ENCODE peak calls at places on chromosomes 7 and 10, in ten cellular contexts. H, T, G, L, C, V, F, K, M and Y are unnamed samples. For H3K27me3 and H3K4me1, the result is how much of the 10 kb centered on the place peaks cover.

GRCh38 chr10:125003146-125003900 is 61.4 kb downstream of the ZRANB1 start:
- DNase-seq in K (no peak), H (no peak), G (peak), M (no peak), V (peak), T (peak), C (no peak), F (peak), L (no peak), Y (no peak)

GRCh38 chr7:23967949-23968599 is 258.1 kb downstream of the STK31 start:
- DNase-seq in G (no peak), V (no peak), H (no peak), L (no peak), K (peak), F (no peak), T (no peak), M (no peak), C (no peak), Y (peak)

GRCh38 chr10:11147723-11148122 is 130.1 kb downstream of the CELF2 start:
- DNase-seq in G (no peak), H (no peak), V (no peak), T (no peak), C (no peak), K (peak), M (no peak), F (no peak), L (no peak), Y (no peak)

GRCh38 chr7:140367528-140367927 is 30.8 kb downstream of the SLC37A3 start:
- DNase-seq in F (no peak), M (no peak), T (no peak), L (no peak), G (no peak), K (no peak), H (no peak), V (no peak), C (no peak), Y (no peak)

GRCh38 chr10:18246967-18247366 is 106.7 kb downstream of the CACNB2 start:
- DNase-seq in F (no peak), L (no peak), M (no peak), H (no peak), G (no peak), C (no peak), K (no peak), V (no peak), T (no peak), Y (no peak)

GRCh38 chr7:55065079-55065478 is 46.3 kb downstream of the EGFR start:
- DNase-seq in M (no peak), K (no peak), F (no peak), V (no peak), T (no peak), H (peak), G (peak), C (peak), L (peak), Y (peak)

GRCh38 chr10:110355181-110355831 is 50.6 kb upstream of the SMNDC1 start:
- DNase-seq in L (no peak), V (no peak), T (no peak), C (no peak), G (no peak), M (no peak), F (no peak), H (no peak), K (no peak), Y (no peak)

GRCh38 chr7:101593556-101593955 is 35.5 kb downstream of the MYL10 start:
- DNase-seq in G (no peak), T (no peak), M (no peak), H (no peak), C (no peak), K (no peak), F (no peak), L (no peak), V (no peak), Y (no peak)

GRCh38 chr7:94421711-94422110 is 27.0 kb downstream of the COL1A2 start:
- DNase-seq in K (no peak), H (no peak), M (no peak), C (no peak), T (no peak), V (no peak), G (no peak), F (no peak), L (no peak), Y (no peak)

GRCh38 chr7:84216477-84216876 is 21.9 kb upstream of the SEMA3A start:
- DNase-seq in G (no peak), L (no peak), H (peak), F (no peak), K (no peak), C (no peak), V (no peak), T (no peak), M (no peak), Y (no peak)

GRCh38 chr10:21095494-21096055 is 198.5 kb upstream of the NEBL start:
- DNase-seq in F (no peak), T (no peak), M (no peak), L (no peak), V (no peak), C (no peak), G (no peak), K (no peak), H (no peak), Y (no peak)

GRCh38 chr7:6385110-6385792 is 62.5 kb downstream of the DAGLB start:
- DNase-seq in F (no peak), K (no peak), V (no peak), C (peak), L (peak), G (no peak), M (no peak), H (peak), T (no peak), Y (peak)

GRCh38 chr10:69570050-69570816 is 3.0 kb downstream of the NEUROG3 start:
- DNase-seq in H (no peak), V (no peak), G (no peak), M (peak), L (no peak), F (no peak), T (no peak), C (no peak), K (peak), Y (no peak)

GRCh38 chr10:69574571-69574978 is 1.4 kb upstream of the NEUROG3 start:
- DNase-seq in T (no peak), K (peak), M (peak), C (no peak), H (no peak), F (no peak), V (no peak), L (no peak), G (no peak), Y (no peak)

GRCh38 chr10:69571618-69572158 is 1.5 kb downstream of the NEUROG3 start:
- DNase-seq in C (no peak), L (no peak), H (no peak), K (peak), G (no peak), T (no peak), V (no peak), M (peak), F (no peak), Y (no peak)

GRCh38 chr10:69573056-69573806 is at the start of gene NEUROG3:
- DNase-seq in M (peak), V (no peak), K (peak), H (no peak), L (no peak), F (no peak), T (no peak), C (no peak), G (no peak), Y (no peak)

DNA sequence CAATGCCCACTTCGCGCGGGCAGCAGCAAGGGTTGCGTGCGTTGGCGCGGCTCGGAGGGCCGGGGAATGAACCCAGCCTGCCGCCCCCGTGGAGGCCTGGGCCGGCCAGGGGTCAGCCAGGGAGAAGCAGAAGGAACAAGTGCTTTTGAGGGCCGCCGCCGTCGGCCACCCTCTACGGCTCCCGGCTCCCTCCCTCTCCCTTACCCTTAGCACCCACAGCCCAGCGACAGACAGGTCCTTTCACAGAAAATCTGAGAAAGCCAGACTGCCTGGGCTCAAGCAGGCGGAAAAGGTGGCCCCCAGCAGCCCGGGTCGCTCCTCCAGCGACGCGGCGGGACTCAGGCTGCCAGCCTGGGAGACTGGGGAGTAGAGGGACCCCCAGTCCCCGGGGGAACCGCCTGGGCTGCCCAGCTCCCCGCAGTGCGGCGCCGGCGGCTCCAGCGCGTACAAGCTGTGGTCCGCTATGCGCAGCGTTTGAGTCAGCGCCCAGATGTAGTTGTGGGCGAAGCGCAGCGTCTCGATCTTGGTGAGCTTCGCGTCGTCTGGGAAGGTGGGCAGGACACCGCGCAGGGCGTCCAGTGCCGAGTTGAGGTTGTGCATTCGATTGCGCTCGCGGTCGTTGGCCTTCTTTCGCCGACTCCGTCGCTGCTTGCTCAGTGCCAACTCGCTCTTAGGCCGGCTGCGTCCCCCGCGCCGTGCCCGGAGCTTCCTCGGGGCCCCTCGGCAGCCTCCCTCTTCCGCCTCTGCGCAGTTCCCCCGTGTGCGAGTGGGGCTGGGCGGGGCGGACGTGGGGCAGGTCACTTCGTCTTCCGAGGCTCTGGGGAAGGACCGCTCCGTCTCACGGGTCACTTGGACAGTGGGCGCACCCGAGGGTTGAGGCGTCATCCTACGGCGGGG is 815 bp downstream of the NEUROG3 start:
- DNase-seq in M (peak), F (no peak), H (no peak), G (no peak), K (peak), L (peak), C (no peak), T (no peak), V (no peak), Y (no peak)
- H3K27me3 ChIP-seq in M (half or more), F (under half), H (half or more), G (under half), K (half or more), L (half or more), C (half or more), T (under half), V (half or more), Y (half or more)

GRCh38 chr10:3924344-3924743 is 139.3 kb upstream of the KLF6 start:
- DNase-seq in C (no peak), K (no peak), M (no peak), L (peak), H (peak), V (no peak), F (no peak), G (no peak), T (no peak), Y (peak)
- H3K4me1 ChIP-seq in C (under half), K (under half), M (under half), L (under half), H (under half), V (under half), F (under half), G (under half), T (under half), Y (under half)

GRCh38 chr10:93006435-93007039 is 54.1 kb upstream of the CYP26C1 start:
- DNase-seq in V (no peak), K (peak), G (no peak), C (peak), M (no peak), T (no peak), F (no peak), L (peak), H (peak), Y (peak)
- TF ChIP-seq CTCF in V (peak), K (peak), G (peak), C (peak), M (peak), T (peak), F (peak), L (peak), H (peak), Y (peak)

GRCh38 chr10:104323085-104323484 is 15.2 kb downstream of the ITPRIP start:
- DNase-seq in H (no peak), K (peak), V (no peak), M (peak), L (no peak), F (no peak), G (no peak), C (no peak), T (no peak), Y (no peak)

GRCh38 chr10:104325436-104326430 is 12.5 kb downstream of the ITPRIP start:
- DNase-seq in V (no peak), C (no peak), K (no peak), G (no peak), T (no peak), M (no peak), L (no peak), H (no peak), F (no peak), Y (no peak)

GRCh38 chr10:104326991-104327610 is 11.2 kb downstream of the ITPRIP start:
- DNase-seq in G (no peak), M (no peak), K (no peak), T (no peak), C (no peak), L (no peak), H (peak), V (no peak), F (no peak), Y (no peak)

GRCh38 chr10:104323721-104324686 is 14.3 kb downstream of the ITPRIP start:
- DNase-seq in G (no peak), V (no peak), M (no peak), C (no peak), L (no peak), F (no peak), H (no peak), T (no peak), K (no peak), Y (no peak)

DNA sequence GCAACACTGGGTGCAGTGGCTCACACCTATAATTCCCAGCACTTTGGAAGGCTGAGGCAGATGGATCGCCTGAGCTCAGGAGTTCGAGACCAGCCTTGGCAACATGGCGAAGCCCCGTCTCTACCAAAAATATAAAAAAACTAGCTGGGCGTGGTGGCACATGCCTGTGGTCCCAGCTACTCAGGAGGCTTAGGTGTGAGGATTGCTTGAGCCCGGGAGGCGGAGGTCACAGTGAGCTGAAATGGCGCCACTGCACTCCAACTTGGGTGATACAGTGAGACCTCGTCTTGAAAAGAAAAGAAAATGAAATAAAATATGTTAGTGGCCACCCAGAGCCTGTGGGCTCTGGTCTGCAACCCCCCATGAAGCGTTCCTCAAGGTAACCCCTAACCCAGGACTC is 13.3 kb downstream of the ITPRIP start:
- DNase-seq in H (no peak), L (no peak), F (no peak), C (no peak), V (no peak), M (no peak), K (no peak), T (no peak), G (no peak), Y (no peak)
- H3K27me3 ChIP-seq in H (under half), L (under half), F (under half), C (under half), V (under half), M (under half), K (under half), T (under half), G (under half), Y (under half)

GRCh38 chr10:43045631-43046287 is 31.1 kb upstream of the RET start:
- DNase-seq in V (no peak), C (no peak), G (peak), T (no peak), F (peak), K (no peak), L (no peak), H (no peak), M (peak), Y (no peak)

GRCh38 chr10:43049081-43049551 is 27.8 kb upstream of the RET start:
- DNase-seq in V (no peak), K (no peak), F (no peak), G (no peak), H (no peak), C (no peak), T (no peak), M (no peak), L (no peak), Y (no peak)

GRCh38 chr10:43048301-43049051 is 28.4 kb upstream of the RET start:
- DNase-seq in M (no peak), G (peak), F (peak), T (no peak), K (no peak), L (no peak), H (no peak), V (no peak), C (no peak), Y (no peak)

GRCh38 chr10:43046288-43046991 is 30.4 kb upstream of the RET start:
- DNase-seq in K (peak), C (no peak), V (no peak), F (no peak), H (no peak), T (no peak), L (no peak), M (peak), G (peak), Y (no peak)

GRCh38 chr10:43047288-43047970 is 29.4 kb upstream of the RET start:
- DNase-seq in T (no peak), K (no peak), G (peak), L (no peak), M (no peak), H (no peak), F (no peak), V (no peak), C (no peak), Y (no peak)
- H3K4me1 ChIP-seq in T (under half), K (under half), G (under half), L (under half), M (under half), H (under half), F (under half), V (under half), C (under half), Y (under half)